ENCODE peak calls at places on chromosome 16, in nine cellular contexts. R is sigmoid colon, J is substantia nigra, Y is neural progenitor cell, K is C1 segment of cervical spinal cord, Z is LoVo, V is mucosa of gallbladder, A is astrocyte of the hippocampus, L is midbrain. N is an unnamed sample.

GRCh38 chr16:84427553-84427952 is 59.2 kb downstream of the ATP2C2 start:
- DNase-seq in K (no peak), V (no peak), L (no peak), J (no peak), A (no peak), R (no peak), Z (no peak), Y (no peak), N (no peak)

GRCh38 chr16:20241321-20241720 is 86.0 kb downstream of the GP2 start:
- DNase-seq in K (no peak), V (no peak), L (no peak), A (no peak), Z (no peak), R (no peak), Y (no peak), J (no peak), N (no peak)

GRCh38 chr16:58497935-58498334 is 2.0 kb upstream of the NDRG4 start:
- DNase-seq in Z (no peak), L (no peak), Y (no peak), V (no peak), R (no peak), A (no peak), K (no peak), J (no peak), N (no peak)

GRCh38 chr16:15843635-15844279 is 13.1 kb downstream of the MYH11 start:
- DNase-seq in Y (no peak), K (no peak), L (no peak), A (no peak), Z (no peak), J (no peak), R (no peak), V (no peak), N (no peak)

GRCh38 chr16:81071816-81072215 is 5.2 kb downstream of the C16orf46 start:
- DNase-seq in K (no peak), Y (no peak), R (no peak), A (no peak), V (no peak), L (no peak), Z (no peak), J (no peak), N (no peak)

GRCh38 chr16:85157813-85158701 is 45.8 kb upstream of the CIBAR2 start:
- DNase-seq in A (no peak), J (no peak), L (no peak), K (no peak), Z (no peak), R (no peak), V (no peak), Y (peak; percentile 83), N (no peak)

GRCh38 chr16:82414476-82414875 is 212.3 kb upstream of the CDH13 start:
- DNase-seq in Z (no peak), R (no peak), L (no peak), K (no peak), Y (no peak), A (no peak), J (no peak), V (no peak), N (no peak)

GRCh38 chr16:49972280-49972679 is 52.7 kb upstream of the CNEP1R1 start:
- DNase-seq in V (no peak), K (no peak), Z (no peak), L (no peak), R (no peak), Y (no peak), A (no peak), J (no peak), N (no peak)

GRCh38 chr16:1792836-1793577 is 498 bp downstream of the IGFALS start:
- DNase-seq in R (no peak), A (no peak), K (no peak), J (no peak), Y (no peak), L (no peak), Z (no peak), V (no peak), N (no peak)

GRCh38 chr16:85871756-85872155 is 27.2 kb upstream of the IRF8 start:
- DNase-seq in K (no peak), L (no peak), R (no peak), V (no peak), A (no peak), Z (no peak), Y (no peak), J (no peak), N (no peak)

GRCh38 chr16:1680361-1680760 is 2.3 kb downstream of the JPT2 start:
- DNase-seq in R (no peak), K (no peak), L (no peak), V (no peak), A (no peak), J (no peak), Y (peak; percentile 9), Z (no peak), N (no peak)

GRCh38 chr16:19179890-19180490 is 11.9 kb downstream of the SYT17 start:
- DNase-seq in K (peak; percentile 19), Z (peak; percentile 41), L (peak; percentile 33), V (peak; percentile 39), R (peak; percentile 75), Y (peak; percentile 83), J (peak; percentile 10), A (peak; percentile 34), N (no peak)

GRCh38 chr16:85302018-85302847 is 190.0 kb upstream of the CIBAR2 start:
- DNase-seq in J (no peak), L (no peak), K (no peak), Y (peak; percentile 39), R (no peak), A (peak; percentile 66), Z (no peak), V (no peak), N (no peak)

GRCh38 chr16:56673916-56674315 is 4.3 kb downstream of the MT1H start:
- DNase-seq in Y (peak; percentile 52), J (no peak), A (peak; percentile 41), V (no peak), L (no peak), Z (no peak), K (no peak), R (no peak), N (no peak)

GRCh38 chr16:82603784-82604411 is 22.9 kb upstream of the CDH13 start:
- DNase-seq in A (peak; percentile 76), V (peak; percentile 32), Y (peak; percentile 72), L (peak; percentile 67), J (peak; percentile 39), K (peak; percentile 49), Z (peak; percentile 24), R (no peak), N (no peak)

GRCh38 chr16:81601008-81601428 is 156.4 kb downstream of the CMIP start:
- DNase-seq in Z (no peak), J (no peak), K (no peak), V (no peak), A (peak; percentile 80), Y (no peak), L (peak; percentile 19), R (no peak), N (peak; percentile 55)

GRCh38 chr16:971981-972315 is 1.2 kb upstream of the LMF1 start:
- DNase-seq in L (no peak), R (no peak), A (no peak), K (no peak), Z (no peak), J (no peak), Y (no peak), V (no peak), N (no peak)

GRCh38 chr16:55325458-55326109 is 1.6 kb downstream of the IRX6 start:
- DNase-seq in J (no peak), K (no peak), L (no peak), R (no peak), Y (no peak), V (no peak), A (no peak), Z (no peak), N (no peak)

N was measured in NCI-H1105.